ENCODE peak calls at places on chromosomes 5 and 9, in five cellular contexts. E, P, T, Q and L are unnamed samples.

GRCh38 chr5:119269061-119269579 is 86.7 kb upstream of the TNFAIP8 start:
- DNase-seq in P (no peak), E (no peak), Q (no peak), T (peak), L (no peak)

GRCh38 chr9:111572945-111573604 is 26.4 kb downstream of the PTGR1 start:
- DNase-seq in E (no peak), T (peak), P (no peak), Q (no peak), L (peak)

GRCh38 chr5:22965960-22966359 is 112.8 kb upstream of the CDH12 start:
- DNase-seq in P (no peak), T (no peak), E (no peak), Q (no peak), L (no peak)

GRCh38 chr9:124835026-124835501 is 18.2 kb upstream of the WDR38 start:
- DNase-seq in E (no peak), T (no peak), Q (no peak), P (peak), L (no peak)

GRCh38 chr5:54180616-54181015 is 129.8 kb downstream of the ARL15 start:
- DNase-seq in Q (no peak), P (no peak), T (no peak), E (no peak), L (no peak)

GRCh38 chr5:34957857-34958690 is 28.7 kb downstream of the DNAJC21 start:
- DNase-seq in P (peak), T (peak), E (no peak), Q (no peak), L (peak)

GRCh38 chr5:38847549-38848341 is 1.9 kb downstream of the OSMR start:
- DNase-seq in E (no peak), P (no peak), T (no peak), Q (no peak), L (peak)

GRCh38 chr9:93110400-93110855 is 14.4 kb downstream of the CARD19 start:
- DNase-seq in T (no peak), Q (no peak), P (no peak), E (no peak), L (peak)